ENCODE peak calls at places on chromosome 1, in ten cellular contexts. U is stomach, S is GM12878, G is OCI-LY7, Y is cardiac fibroblast, P is neural progenitor cell, O is epithelial cell of esophagus, R is cardiac muscle cell, Q is foreskin fibroblast, V is breast epithelium. F is an unnamed sample.

GRCh38 chr1:183914283-183914682 is 109.4 kb downstream of the RGL1 start:
- DNase-seq in U (no peak), S (no peak), G (no peak), Y (peak; percentile 69), P (no peak), O (no peak), R (peak; percentile 62), Q (peak; percentile 62), V (no peak), F (no peak)

GRCh38 chr1:54398963-54399528 is 7.1 kb downstream of the SSBP3 start:
- DNase-seq in U (no peak), S (no peak), G (no peak), Y (no peak), P (no peak), O (no peak), R (no peak), Q (no peak), V (no peak), F (no peak)

GRCh38 chr1:29312469-29313466 is 76.4 kb downstream of the PTPRU start:
- DNase-seq in U (no peak), S (no peak), G (no peak), Y (no peak), P (peak; percentile 23), O (no peak), R (no peak), Q (no peak), V (no peak), F (no peak)

GRCh38 chr1:211613108-211613947 is 34.4 kb upstream of the SLC30A1 start:
- DNase-seq in U (peak; percentile 52), S (no peak), G (no peak), Y (peak; percentile 94), P (no peak), O (peak; percentile 91), R (peak; percentile 77), Q (peak; percentile 89), V (no peak), F (no peak)

GRCh38 chr1:226660410-226661182 is 78.5 kb downstream of the ITPKB start:
- DNase-seq in U (no peak), S (no peak), G (peak; percentile 71), Y (no peak), P (no peak), O (no peak), R (peak; percentile 56), Q (no peak), V (no peak), F (peak; percentile 66)

GRCh38 chr1:181364801-181365200 is 118.5 kb upstream of the CACNA1E start:
- DNase-seq in U (no peak), S (no peak), G (no peak), Y (no peak), P (no peak), O (no peak), R (no peak), Q (no peak), V (no peak), F (no peak)

GRCh38 chr1:42848823-42849537 is 2.6 kb downstream of the ZNF691 start:
- DNase-seq in U (no peak), S (no peak), G (no peak), Y (peak; percentile 7), P (no peak), O (no peak), R (no peak), Q (no peak), V (no peak), F (no peak)

GRCh38 chr1:228375578-228376261 is 30.9 kb downstream of the TRIM11 start:
- DNase-seq in U (no peak), S (no peak), G (no peak), Y (no peak), P (no peak), O (no peak), R (no peak), Q (no peak), V (no peak), F (no peak)

GRCh38 chr1:177451191-177451590 is 280.4 kb downstream of the BRINP2 start:
- DNase-seq in U (peak; percentile 32), S (no peak), G (no peak), Y (no peak), P (no peak), O (no peak), R (no peak), Q (no peak), V (no peak), F (no peak)

GRCh38 chr1:110555807-110556470 is 37.0 kb upstream of the KCNA10 start:
- DNase-seq in U (no peak), S (no peak), G (no peak), Y (no peak), P (no peak), O (no peak), R (no peak), Q (peak; percentile 8), V (no peak), F (no peak)

GRCh38 chr1:161226759-161227158 is 899 bp downstream of the TOMM40L start:
- DNase-seq in U (no peak), S (no peak), G (no peak), Y (no peak), P (no peak), O (no peak), R (no peak), Q (no peak), V (no peak), F (no peak)

GRCh38 chr1:161228032-161228431 is 2.2 kb downstream of the TOMM40L start:
- DNase-seq in U (no peak), S (no peak), G (no peak), Y (no peak), P (no peak), O (no peak), R (no peak), Q (no peak), V (no peak), F (no peak)

GRCh38 chr1:161230762-161231161 is 4.9 kb downstream of the TOMM40L start:
- DNase-seq in U (no peak), S (no peak), G (no peak), Y (no peak), P (no peak), O (no peak), R (no peak), Q (no peak), V (no peak), F (no peak)

GRCh38 chr1:161227196-161227871 is 1.5 kb downstream of the TOMM40L start:
- DNase-seq in U (peak; percentile 88), S (peak; percentile 42), G (peak; percentile 93), Y (peak; percentile 85), P (peak; percentile 91), O (peak; percentile 81), R (peak; percentile 92), Q (peak; percentile 88), V (peak; percentile 86), F (peak; percentile 81)

GRCh38 chr1:161229896-161230295 is 4.0 kb downstream of the TOMM40L start:
- DNase-seq in U (no peak), S (no peak), G (no peak), Y (no peak), P (peak; percentile 39), O (peak; percentile 13), R (peak; percentile 38), Q (no peak), V (no peak), F (no peak)
- TF ChIP-seq CTCF in U (no peak), S (peak; percentile 13), G (no peak), Y (no peak), P (peak; percentile 30), O (peak; percentile 7), R (no peak), Q (no peak), V (no peak), F (no peak)

DNA sequence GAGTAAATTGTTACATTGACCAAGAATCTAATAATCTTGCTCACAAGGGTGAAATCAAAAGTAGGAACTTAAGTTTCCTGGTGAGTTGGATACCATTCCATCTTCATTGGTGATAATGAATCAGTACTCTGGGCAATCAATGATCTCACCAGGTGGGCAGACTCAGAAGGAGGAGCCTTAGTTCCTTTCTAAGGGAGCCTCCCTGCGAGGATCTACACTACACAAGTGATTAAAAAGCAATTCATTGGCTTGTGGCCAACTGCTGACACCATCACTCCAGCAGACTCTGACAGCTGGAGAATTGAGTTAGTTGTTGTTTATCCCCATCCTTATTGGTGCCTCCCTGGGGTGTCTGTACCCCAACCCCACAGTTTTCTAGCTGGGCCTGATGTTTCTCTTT is 84.1 kb upstream of the VANGL1 start:
- DNase-seq in U (no peak), S (no peak), G (no peak), Y (no peak), P (peak; percentile 24), O (peak; percentile 86), R (no peak), Q (no peak), V (no peak), F (no peak)
- TF ChIP-seq CTCF in U (no peak), S (no peak), G (no peak), Y (no peak), P (no peak), O (no peak), R (no peak), Q (no peak), V (no peak), F (no peak)

DNA sequence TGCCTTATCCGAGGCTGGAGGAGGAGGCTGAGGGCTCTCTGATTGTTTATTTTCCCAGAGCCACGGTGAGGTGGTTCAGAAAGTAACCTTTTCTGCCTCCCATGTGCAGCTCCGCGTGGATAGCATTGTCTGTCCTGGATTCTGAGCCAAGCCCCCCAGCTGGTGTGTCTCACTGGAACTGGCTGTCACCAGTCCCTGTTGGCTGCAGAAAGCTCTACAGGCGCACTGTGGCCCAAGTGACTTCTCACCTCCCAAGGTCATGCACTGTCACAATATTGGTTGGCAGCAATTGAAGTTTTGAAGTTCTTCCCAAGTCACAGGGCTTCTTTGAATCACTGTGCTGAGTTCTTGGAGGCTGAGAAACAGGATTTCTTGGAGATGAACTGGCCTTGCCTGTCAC is 8.2 kb downstream of the BMP8A start:
- DNase-seq in U (no peak), S (no peak), G (no peak), Y (no peak), P (no peak), O (no peak), R (peak; percentile 56), Q (no peak), V (no peak), F (no peak)
- TF ChIP-seq CTCF in U (no peak), S (no peak), G (no peak), Y (no peak), P (no peak), O (no peak), R (no peak), Q (no peak), V (no peak), F (no peak)

DNA sequence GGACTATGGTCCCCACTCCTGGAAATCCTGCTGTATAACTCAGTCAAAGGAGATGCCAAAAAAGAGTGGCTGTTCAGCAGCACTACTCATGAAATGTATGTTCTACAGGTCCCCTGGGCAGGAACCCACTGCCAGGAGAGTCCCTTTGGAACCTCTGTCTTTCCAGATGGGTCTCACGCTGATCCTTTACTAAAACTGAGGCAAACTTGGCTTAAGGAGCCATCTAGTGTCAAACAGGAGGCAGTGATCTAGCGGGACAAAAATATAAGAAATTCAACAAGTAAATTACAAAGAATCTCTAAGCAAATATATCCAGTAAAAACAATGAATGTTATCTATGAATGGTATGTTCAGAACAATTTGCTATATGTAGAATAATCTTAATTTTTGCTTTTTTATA is 80.5 kb upstream of the PRMT6 start:
- DNase-seq in U (no peak), S (no peak), G (peak; percentile 41), Y (peak; percentile 8), P (no peak), O (no peak), R (no peak), Q (no peak), V (no peak), F (no peak)
- TF ChIP-seq CTCF in U (no peak), S (peak; percentile 13), G (peak; percentile 76), Y (no peak), P (peak; percentile 42), O (peak; percentile 19), R (no peak), Q (peak; percentile 6), V (no peak), F (no peak)

F was measured in endothelial cell.